ENCODE peak calls at places on chromosomes 12 and 14, in six cellular contexts. M, Q, W, T, R and F are unnamed samples.

GRCh38 chr12:84763112-84763511 is 149.5 kb downstream of the SLC6A15 start:
- DNase-seq in M (no peak), Q (no peak), W (no peak), T (no peak), R (no peak), F (no peak)

GRCh38 chr14:75188520-75189267 is 12.3 kb upstream of the TMED10 start:
- DNase-seq in M (peak; percentile 62), Q (no peak), W (no peak), T (no peak), R (no peak), F (no peak)

GRCh38 chr14:46063872-46064271 is 587.7 kb downstream of the RPL10L start:
- DNase-seq in M (no peak), Q (no peak), W (peak; percentile 0), T (no peak), R (no peak), F (no peak)

GRCh38 chr14:33249361-33249760 is 310.7 kb downstream of the NPAS3 start:
- DNase-seq in M (no peak), Q (no peak), W (no peak), T (no peak), R (no peak), F (no peak)

GRCh38 chr14:56816575-56817391 is 6.5 kb upstream of the OTX2 start:
- DNase-seq in M (no peak), Q (no peak), W (no peak), T (no peak), R (no peak), F (no peak)

GRCh38 chr12:100044266-100044665 is 59.5 kb upstream of the ANKS1B start:
- DNase-seq in M (no peak), Q (no peak), W (no peak), T (no peak), R (no peak), F (no peak)

GRCh38 chr12:121326996-121327674 is 25.1 kb downstream of the ANAPC5 start:
- DNase-seq in M (no peak), Q (no peak), W (no peak), T (no peak), R (no peak), F (no peak)

GRCh38 chr14:51490205-51490604 is 161.5 kb upstream of the FRMD6 start:
- DNase-seq in M (no peak), Q (no peak), W (peak; percentile 28), T (no peak), R (no peak), F (no peak)

GRCh38 chr12:3077572-3078081 is 448 bp downstream of the TSPAN9 start:
- DNase-seq in M (no peak), Q (peak; percentile 46), W (no peak), T (no peak), R (peak; percentile 47), F (no peak)

GRCh38 chr14:71729581-71729980 is 202.6 kb upstream of the RGS6 start:
- DNase-seq in M (no peak), Q (no peak), W (no peak), T (no peak), R (no peak), F (no peak)

GRCh38 chr14:70982204-70982603 is 74.9 kb downstream of the PCNX1 start:
- DNase-seq in M (no peak), Q (no peak), W (no peak), T (no peak), R (no peak), F (no peak)

GRCh38 chr14:82070040-82070439 is 536.4 kb upstream of the SEL1L start:
- DNase-seq in M (no peak), Q (no peak), W (no peak), T (no peak), R (no peak), F (no peak)

GRCh38 chr12:27821259-27821973 is 41.4 kb upstream of the MANSC4 start:
- DNase-seq in M (peak; percentile 17), Q (no peak), W (peak; percentile 80), T (peak; percentile 16), R (no peak), F (no peak)

GRCh38 chr14:38256358-38256840 is 506 bp upstream of the CLEC14A start:
- DNase-seq in M (peak; percentile 25), Q (peak; percentile 26), W (no peak), T (no peak), R (no peak), F (no peak)

GRCh38 chr14:34233619-34234018 is 228.4 kb downstream of the SPTSSA start:
- DNase-seq in M (no peak), Q (no peak), W (no peak), T (no peak), R (no peak), F (no peak)

GRCh38 chr12:128578045-128578444 is 245.7 kb downstream of the SLC15A4 start:
- DNase-seq in M (no peak), Q (no peak), W (no peak), T (no peak), R (no peak), F (no peak)

GRCh38 chr12:24852420-24852819 is 96.5 kb downstream of the BCAT1 start:
- DNase-seq in M (no peak), Q (no peak), W (no peak), T (no peak), R (no peak), F (no peak)

GRCh38 chr12:116784238-116784612 is 46.1 kb downstream of the RNFT2 start:
- DNase-seq in M (no peak), Q (no peak), W (peak; percentile 59), T (no peak), R (no peak), F (no peak)

GRCh38 chr12:113007166-113007565 is 28.8 kb downstream of the OAS2 start:
- DNase-seq in M (no peak), Q (no peak), W (peak; percentile 24), T (no peak), R (no peak), F (no peak)

GRCh38 chr12:94762259-94762942 is 112.0 kb upstream of the TMCC3 start:
- DNase-seq in M (no peak), Q (no peak), W (peak; percentile 18), T (no peak), R (no peak), F (no peak)

GRCh38 chr14:104112609-104113571 is 25.5 kb upstream of the KIF26A start:
- DNase-seq in M (no peak), Q (no peak), W (no peak), T (no peak), R (peak; percentile 12), F (no peak)

GRCh38 chr14:90398841-90399540 is 2.2 kb downstream of the CALM1 start:
- DNase-seq in M (no peak), Q (no peak), W (no peak), T (no peak), R (no peak), F (no peak)

GRCh38 chr12:100339071-100339470 is 17.8 kb upstream of the SLC17A8 start:
- DNase-seq in M (no peak), Q (no peak), W (no peak), T (no peak), R (no peak), F (no peak)

DNA sequence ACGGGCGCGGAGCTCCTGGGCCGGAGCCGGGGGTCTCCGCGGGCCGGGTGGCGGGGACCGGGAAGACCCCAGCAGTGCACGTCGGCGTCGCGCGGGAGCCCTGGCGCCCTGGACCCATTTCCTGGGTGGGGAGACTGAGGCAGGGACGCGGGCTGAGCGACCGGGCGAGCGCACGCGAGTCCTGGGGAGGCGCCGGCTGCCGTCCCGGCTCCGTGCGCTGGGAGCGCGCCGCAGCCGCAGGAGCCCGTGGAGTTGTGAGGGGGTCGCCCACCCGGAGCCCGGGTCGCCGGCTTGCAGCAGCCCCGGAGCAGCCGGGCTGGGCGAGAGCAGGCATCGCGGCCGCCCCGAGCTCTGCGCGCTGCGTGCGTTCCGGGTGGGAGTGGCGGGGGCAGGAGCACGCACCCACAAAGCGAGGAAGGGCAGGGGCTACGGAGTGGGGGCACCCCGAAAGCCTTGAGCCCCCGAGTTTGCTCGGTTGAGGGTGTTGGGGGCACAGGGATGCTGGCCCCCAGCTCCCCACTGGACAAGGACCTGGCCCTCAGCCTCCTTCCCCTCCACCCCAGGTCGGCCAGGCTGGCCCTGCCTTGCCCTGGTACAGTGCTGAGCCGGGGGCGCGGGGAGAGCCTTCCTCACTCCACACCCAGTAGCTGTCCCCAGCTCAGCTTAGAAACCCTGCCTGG is 618 bp downstream of the MMP17 start:
- DNase-seq in M (no peak), Q (no peak), W (peak; percentile 70), T (no peak), R (no peak), F (no peak)
- H3K4me3 ChIP-seq in M (peak overlapping the region; percentile 35), Q (peak overlapping the region; percentile 57), W (peak overlapping the region; percentile 91), T (no peak overlapping the region), R (peak overlapping the region; percentile 68), F (peak overlapping the region; percentile 72)

GRCh38 chr12:68815232-68815927 is 7.4 kb downstream of the MDM2 start:
- DNase-seq in M (no peak), Q (no peak), W (no peak), T (no peak), R (no peak), F (no peak)

GRCh38 chr12:68814490-68815231 is 6.7 kb downstream of the MDM2 start:
- DNase-seq in M (no peak), Q (no peak), W (no peak), T (no peak), R (no peak), F (no peak)

GRCh38 chr12:68812553-68813241 is 4.7 kb downstream of the MDM2 start:
- DNase-seq in M (no peak), Q (no peak), W (no peak), T (no peak), R (no peak), F (no peak)

GRCh38 chr12:68815928-68816800 is 8.2 kb downstream of the MDM2 start:
- DNase-seq in M (no peak), Q (no peak), W (no peak), T (no peak), R (no peak), F (no peak)

DNA sequence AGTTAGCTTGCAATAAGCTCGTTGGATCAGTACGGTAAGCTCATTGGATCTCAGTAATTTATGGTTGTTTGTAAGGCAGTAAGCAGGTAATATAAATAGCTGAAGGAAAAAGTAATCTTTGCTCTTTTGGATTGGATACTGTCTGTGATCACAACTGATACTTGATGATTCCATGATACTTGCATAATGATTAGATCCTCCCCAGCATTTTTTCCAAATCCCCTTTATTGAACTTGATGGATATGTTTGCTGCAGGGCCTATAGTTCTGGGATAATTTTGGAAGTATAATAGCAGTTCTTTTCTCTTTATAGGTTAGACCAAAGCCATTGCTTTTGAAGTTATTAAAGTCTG is 5.2 kb downstream of the MDM2 start:
- DNase-seq in M (no peak), Q (no peak), W (no peak), T (no peak), R (no peak), F (no peak)
- H3K4me3 ChIP-seq in M (no peak overlapping the region), Q (no peak overlapping the region), W (peak overlapping the region; percentile 88), T (no peak overlapping the region), R (no peak overlapping the region), F (no peak overlapping the region)

DNA sequence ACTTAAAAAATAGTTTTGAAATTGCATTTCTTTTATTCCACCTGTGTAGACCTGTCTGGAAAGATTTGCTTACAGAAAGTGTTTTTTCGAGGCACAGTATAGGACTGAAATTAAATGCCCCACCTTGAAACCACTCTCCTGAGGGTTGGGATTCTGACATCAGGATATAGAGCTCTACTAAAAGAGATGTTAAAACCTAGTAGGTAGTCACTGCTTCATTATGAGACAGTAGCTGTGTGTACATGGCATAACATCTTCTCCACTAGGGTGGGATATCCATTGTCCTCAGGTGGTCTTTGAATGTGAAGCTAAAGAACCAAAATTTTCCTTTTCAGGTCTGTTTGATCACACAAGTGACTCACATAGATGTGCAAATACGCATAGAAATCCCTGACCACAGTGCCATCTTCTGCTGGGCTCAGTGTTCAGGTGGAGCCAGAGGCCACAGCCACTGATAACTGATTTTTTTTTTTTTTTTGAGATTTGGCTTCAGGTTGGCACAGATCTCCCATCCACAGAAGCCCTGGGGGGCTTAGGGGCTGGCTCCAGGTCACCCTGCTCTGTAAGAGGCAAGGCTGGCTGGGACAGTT is 125.6 kb downstream of the DAAM1 start:
- DNase-seq in M (no peak), Q (no peak), W (peak; percentile 23), T (no peak), R (no peak), F (no peak)
- H3K4me3 ChIP-seq in M (no peak overlapping the region), Q (no peak overlapping the region), W (no peak overlapping the region), T (no peak overlapping the region), R (no peak overlapping the region), F (no peak overlapping the region)

GRCh38 chr14:77181124-77181602 is 435 bp upstream of the TMEM63C start:
- DNase-seq in M (no peak), Q (no peak), W (no peak), T (no peak), R (no peak), F (no peak)
- H3K4me3 ChIP-seq in M (no peak overlapping the region), Q (peak overlapping the region; percentile 46), W (peak overlapping the region; percentile 66), T (peak overlapping the region; percentile 41), R (peak overlapping the region; percentile 55), F (no peak overlapping the region)